ENCODE peak calls at places on chromosomes 2 and 18, in five cellular contexts. H is head of caudate nucleus, O is mucosa of descending colon, K is cardiac fibroblast, N is IMR-90. C is an unnamed sample.

GRCh38 chr2:120404941-120405768 is 59.2 kb downstream of the INHBB start:
- DNase-seq in O (no peak), H (no peak), N (no peak), K (no peak), C (no peak)

GRCh38 chr18:40414155-40414754 is 1540.8 kb upstream of the PIK3C3 start:
- DNase-seq in K (peak; percentile 48), N (peak; percentile 37), O (peak; percentile 15), H (no peak), C (no peak)

GRCh38 chr18:24797987-24798386 is 337.6 kb downstream of the HRH4 start:
- DNase-seq in N (no peak), K (no peak), H (no peak), O (no peak), C (no peak)

GRCh38 chr2:160635488-160635887 is 141.9 kb upstream of the RBMS1 start:
- DNase-seq in H (no peak), O (no peak), K (peak; percentile 77), N (peak; percentile 65), C (peak; percentile 55)

GRCh38 chr2:23430263-23430662 is 45.3 kb downstream of the KLHL29 start:
- DNase-seq in H (no peak), N (peak; percentile 99), K (peak; percentile 80), O (no peak), C (no peak)

GRCh38 chr2:27378809-27379290 is 1.7 kb downstream of the ZNF513 start:
- DNase-seq in K (no peak), N (no peak), O (no peak), H (no peak), C (no peak)

GRCh38 chr2:28201711-28202180 is 190.9 kb upstream of the FOSL2 start:
- DNase-seq in K (no peak), N (no peak), H (no peak), O (no peak), C (no peak)

GRCh38 chr2:43569921-43570320 is 25.9 kb downstream of the THADA start:
- DNase-seq in H (no peak), O (no peak), N (no peak), K (no peak), C (no peak)

GRCh38 chr2:23629417-23630110 is 244.6 kb downstream of the KLHL29 start:
- DNase-seq in O (no peak), N (no peak), K (no peak), H (no peak), C (no peak)

GRCh38 chr2:187689372-187689771 is 135.1 kb upstream of the TFPI start:
- DNase-seq in K (peak; percentile 48), N (peak; percentile 74), O (no peak), H (no peak), C (no peak)

GRCh38 chr2:206277503-206277902 is 3.0 kb downstream of the ZDBF2 start:
- DNase-seq in H (no peak), O (no peak), K (no peak), N (no peak), C (no peak)

GRCh38 chr2:224126001-224126400 is 86.9 kb upstream of the SERPINE2 start:
- DNase-seq in N (no peak), K (no peak), O (no peak), H (no peak), C (no peak)

GRCh38 chr2:175626796-175627195 is 375.3 kb downstream of the LNPK start:
- DNase-seq in O (no peak), N (no peak), K (no peak), H (no peak), C (no peak)

GRCh38 chr2:224433442-224433841 is 31.5 kb upstream of the FAM124B start:
- DNase-seq in K (no peak), N (no peak), O (no peak), H (no peak), C (no peak)

GRCh38 chr2:148103946-148104345 is 83.1 kb downstream of the MBD5 start:
- DNase-seq in H (no peak), K (no peak), N (no peak), O (no peak), C (no peak)

GRCh38 chr18:48826271-48826670 is 124.5 kb downstream of the SMAD7 start:
- DNase-seq in O (no peak), N (no peak), K (no peak), H (peak; percentile 23), C (no peak)

GRCh38 chr2:11444737-11445136 is 21.2 kb downstream of the E2F6 start:
- DNase-seq in O (no peak), K (no peak), N (no peak), H (no peak), C (no peak)

GRCh38 chr2:134586289-134586980 is 132.4 kb downstream of the TMEM163 start:
- DNase-seq in K (no peak), H (no peak), O (no peak), N (no peak), C (no peak)

GRCh38 chr2:124267821-124268220 is 242.7 kb downstream of the CNTNAP5 start:
- DNase-seq in N (peak; percentile 39), H (no peak), O (no peak), K (peak; percentile 86), C (peak; percentile 48)